ENCODE peak calls at places on chromosome 1, in six cellular contexts. V is fibroblast of lung, K is mesendoderm, G is left ventricle myocardium inferior, N is brain microvascular endothelial cell, U is kidney. J is an unnamed sample.

GRCh38 chr1:181038399-181038873 is 4.7 kb downstream of the MR1 start:
- DNase-seq in N (peak; percentile 55), U (no peak), V (peak; percentile 63), K (peak; percentile 93), G (no peak), J (no peak)

GRCh38 chr1:61221642-61222041 is 139.3 kb downstream of the NFIA start:
- DNase-seq in G (no peak), N (no peak), U (no peak), K (no peak), V (no peak), J (no peak)

GRCh38 chr1:160858127-160858909 is 4.4 kb downstream of the CD244 start:
- DNase-seq in V (no peak), U (no peak), G (peak; percentile 29), K (no peak), N (no peak), J (peak; percentile 62)

GRCh38 chr1:9270290-9270900 is 22.3 kb upstream of the SPSB1 start:
- DNase-seq in V (no peak), N (no peak), K (no peak), U (no peak), G (peak; percentile 53), J (peak; percentile 44)

GRCh38 chr1:27555700-27556424 is 48.1 kb downstream of the AHDC1 start:
- DNase-seq in G (peak; percentile 75), V (peak; percentile 64), N (no peak), U (peak; percentile 90), K (peak; percentile 85), J (peak; percentile 86)

GRCh38 chr1:184276416-184276815 is 110.4 kb upstream of the C1orf21 start:
- DNase-seq in G (no peak), N (no peak), V (peak; percentile 34), U (no peak), K (no peak), J (no peak)

GRCh38 chr1:3534803-3535637 is 76.3 kb downstream of the MEGF6 start:
- DNase-seq in U (no peak), V (no peak), G (no peak), N (no peak), K (no peak), J (no peak)

GRCh38 chr1:40477680-40478057 is 579 bp downstream of the ZFP69 start:
- DNase-seq in U (no peak), N (peak; percentile 2), V (peak; percentile 31), K (no peak), G (no peak), J (no peak)

GRCh38 chr1:228341814-228342626 is 64.6 kb downstream of the TRIM11 start:
- DNase-seq in U (peak; percentile 59), K (no peak), N (no peak), V (no peak), G (peak; percentile 9), J (no peak)

GRCh38 chr1:15005116-15005515 is 148.4 kb upstream of the TMEM51 start:
- DNase-seq in G (no peak), U (no peak), K (no peak), V (no peak), N (no peak), J (no peak)

GRCh38 chr1:87369736-87370135 is 41.1 kb downstream of the LMO4 start:
- DNase-seq in U (no peak), G (no peak), K (peak; percentile 53), N (no peak), V (no peak), J (no peak)

GRCh38 chr1:71364236-71364635 is 283.4 kb upstream of the ZRANB2 start:
- DNase-seq in V (peak; percentile 25), N (no peak), G (no peak), U (no peak), K (no peak), J (no peak)

GRCh38 chr1:45499415-45499769 is 481 bp downstream of the CCDC163 start:
- DNase-seq in K (peak; percentile 34), V (no peak), G (no peak), N (no peak), U (no peak), J (no peak)

GRCh38 chr1:40921981-40922677 is 57.4 kb upstream of the CTPS1 start:
- DNase-seq in N (no peak), G (no peak), U (no peak), V (no peak), K (no peak), J (no peak)

GRCh38 chr1:88204111-88204510 is 480.0 kb upstream of the PKN2 start:
- DNase-seq in V (no peak), G (no peak), U (no peak), N (no peak), K (no peak), J (no peak)

GRCh38 chr1:154609398-154610380 is 1.7 kb upstream of the ADAR start:
- DNase-seq in N (no peak), V (no peak), U (no peak), G (no peak), K (peak; percentile 86), J (no peak)

GRCh38 chr1:232627645-232628334 is 2.1 kb downstream of the SIPA1L2 start:
- DNase-seq in N (no peak), U (no peak), G (no peak), K (peak; percentile 87), V (peak; percentile 44), J (no peak)

GRCh38 chr1:12615166-12615915 is 2.7 kb downstream of the DHRS3 start:
- DNase-seq in V (no peak), G (no peak), K (no peak), N (no peak), U (no peak), J (no peak)

GRCh38 chr1:6476483-6476882 is 10.5 kb upstream of the TNFRSF25 start:
- DNase-seq in G (no peak), U (no peak), V (no peak), K (no peak), N (no peak), J (no peak)
- H3K4me3 ChIP-seq in G (no peak overlapping the region), U (no peak overlapping the region), V (no peak overlapping the region), K (no peak overlapping the region), N (no peak overlapping the region), J (no peak overlapping the region)

DNA sequence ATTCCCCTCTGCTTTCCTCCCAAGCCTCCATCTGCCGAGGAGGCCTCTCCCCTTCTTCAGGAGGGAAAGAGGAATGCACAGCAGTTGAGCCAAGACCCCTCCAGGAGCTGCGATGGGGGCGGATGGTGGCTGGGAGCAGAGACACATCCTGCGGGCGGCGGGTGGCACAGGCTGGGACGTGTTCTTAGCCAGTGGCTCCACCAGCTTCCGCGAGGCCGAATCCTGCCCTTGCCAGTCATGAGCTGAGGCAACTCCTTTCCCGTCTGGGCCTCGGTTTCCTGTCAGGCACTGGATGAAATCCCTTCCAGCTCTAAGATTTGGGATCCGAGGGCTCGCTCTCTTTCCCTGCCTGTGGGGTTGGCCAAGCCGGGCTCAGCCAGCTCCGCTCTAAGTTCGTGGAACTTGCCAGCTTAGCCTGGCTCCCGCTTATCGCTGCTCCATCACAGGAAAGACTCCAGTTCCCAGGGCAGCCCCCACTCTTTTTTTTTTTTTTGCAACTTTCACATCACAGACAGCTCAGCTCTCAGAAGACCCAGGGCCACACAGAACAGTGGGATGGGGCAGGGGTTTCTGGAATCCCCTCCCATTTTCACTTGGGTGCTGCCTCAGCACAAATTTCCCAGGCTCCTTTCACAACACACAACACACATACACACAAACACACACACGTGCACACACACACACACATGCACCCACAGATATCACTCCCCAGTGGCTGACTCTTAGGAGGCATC is 504 bp downstream of the MYOM3 start:
- DNase-seq in G (peak; percentile 43), V (no peak), N (no peak), U (no peak), K (no peak), J (peak; percentile 82)
- H3K27ac ChIP-seq in G (peak overlapping the region; percentile 96), V (no peak overlapping the region), N (no peak overlapping the region), U (no peak overlapping the region), K (no peak overlapping the region), J (peak overlapping the region; percentile 39)

GRCh38 chr1:229653420-229653819 is 27.4 kb downstream of the URB2 start:
- DNase-seq in V (no peak), U (no peak), N (no peak), G (no peak), K (no peak), J (no peak)
- H3K36me3 ChIP-seq in V (peaks cover 5% of the 10 kb centered on the region), U (peaks cover 37% of the 10 kb centered on the region), N (peaks cover 40% of the 10 kb centered on the region), G (peaks cover 77% of the 10 kb centered on the region), K (peaks cover 8% of the 10 kb centered on the region), J (peaks cover 8% of the 10 kb centered on the region)

GRCh38 chr1:220888665-220888986 is 9.4 kb downstream of the HLX start:
- DNase-seq in G (no peak), N (no peak), U (no peak), V (no peak), K (no peak), J (no peak)

GRCh38 chr1:220889333-220889732 is 10.1 kb downstream of the HLX start:
- DNase-seq in G (no peak), N (no peak), K (no peak), V (no peak), U (no peak), J (no peak)

GRCh38 chr1:220887202-220887867 is 8.1 kb downstream of the HLX start:
- DNase-seq in V (no peak), K (peak; percentile 75), N (no peak), U (peak; percentile 76), G (no peak), J (peak; percentile 80)

GRCh38 chr1:220886470-220887201 is 7.4 kb downstream of the HLX start:
- DNase-seq in K (no peak), N (no peak), U (peak; percentile 54), G (no peak), V (no peak), J (peak; percentile 65)

GRCh38 chr1:220887868-220888664 is 8.8 kb downstream of the HLX start:
- DNase-seq in U (peak; percentile 35), G (no peak), V (no peak), N (no peak), K (peak; percentile 55), J (peak; percentile 78)
- H3K4me3 ChIP-seq in U (no peak overlapping the region), G (peak overlapping the region; percentile 49), V (no peak overlapping the region), N (no peak overlapping the region), K (no peak overlapping the region), J (peak overlapping the region; percentile 0)